ENCODE peak calls at places on chromosomes 11 and 22, in nine cellular contexts. M, B, P, S, W, I, L, Y and G are unnamed samples.

GRCh38 chr22:41969110-41969646 is at the start of gene SEPTIN3:
- DNase-seq in I (no peak), L (no peak), B (no peak), S (no peak), M (no peak), W (no peak), P (no peak), Y (no peak), G (no peak)

GRCh38 chr22:39980635-39981034 is 14.1 kb upstream of the FAM83F start:
- DNase-seq in S (no peak), L (no peak), I (no peak), M (no peak), P (no peak), B (no peak), Y (no peak), W (no peak), G (no peak)

GRCh38 chr11:17750817-17751165 is 16.2 kb downstream of the KCNC1 start:
- DNase-seq in P (no peak), Y (no peak), B (no peak), S (no peak), W (no peak), I (no peak), M (no peak), L (no peak), G (no peak)

GRCh38 chr22:35552186-35552842 is 11.7 kb downstream of the RASD2 start:
- DNase-seq in Y (no peak), W (no peak), S (no peak), I (peak; percentile 30), P (no peak), L (no peak), B (peak; percentile 80), M (no peak), G (peak; percentile 54)

GRCh38 chr11:132463941-132464340 is 1068.4 kb downstream of the OPCML start:
- DNase-seq in L (no peak), Y (no peak), B (no peak), W (no peak), M (no peak), I (no peak), P (no peak), S (no peak), G (peak; percentile 4)

GRCh38 chr11:31936309-31936708 is 125.2 kb upstream of the PAX6 start:
- DNase-seq in M (no peak), B (no peak), Y (no peak), W (no peak), S (no peak), L (no peak), I (no peak), P (no peak), G (no peak)

GRCh38 chr11:64372802-64373597 is 14.0 kb downstream of the RPS6KA4 start:
- DNase-seq in B (no peak), W (no peak), Y (no peak), I (no peak), M (peak; percentile 25), S (no peak), P (no peak), L (no peak), G (peak; percentile 28)

GRCh38 chr11:103395612-103396011 is 286.4 kb downstream of the DYNC2H1 start:
- DNase-seq in B (no peak), P (no peak), W (no peak), L (no peak), S (no peak), Y (no peak), M (no peak), I (no peak), G (no peak)

GRCh38 chr11:78420796-78421209 is 3.2 kb upstream of the GAB2 start:
- DNase-seq in S (peak; percentile 89), W (no peak), P (peak; percentile 80), I (peak; percentile 78), M (no peak), B (peak; percentile 90), Y (peak; percentile 32), L (no peak), G (peak; percentile 46)

GRCh38 chr11:910044-910588 is 494 bp downstream of the CHID1 start:
- DNase-seq in L (no peak), B (no peak), I (no peak), P (no peak), S (no peak), M (no peak), Y (no peak), W (no peak), G (no peak)

GRCh38 chr11:28887681-28888080 is 779.5 kb downstream of the METTL15 start:
- DNase-seq in W (no peak), S (no peak), I (no peak), M (no peak), P (no peak), B (no peak), L (no peak), Y (no peak), G (no peak)

GRCh38 chr11:88535916-88536547 is 198.5 kb upstream of the CTSC start:
- DNase-seq in M (peak; percentile 84), B (no peak), W (no peak), I (no peak), S (no peak), Y (no peak), L (no peak), P (no peak), G (no peak)

GRCh38 chr11:71285111-71285510 is 32.7 kb upstream of the SHANK2 start:
- DNase-seq in P (peak; percentile 40), Y (no peak), L (no peak), M (no peak), I (no peak), W (no peak), B (peak; percentile 47), S (no peak), G (no peak)

GRCh38 chr22:45997077-45997774 is 20.3 kb upstream of the WNT7B start:
- DNase-seq in M (no peak), B (peak; percentile 93), P (peak; percentile 96), Y (peak; percentile 76), L (peak; percentile 87), I (peak; percentile 85), S (peak; percentile 89), W (no peak), G (peak; percentile 89)

GRCh38 chr11:36070215-36070976 is 126.5 kb downstream of the LDLRAD3 start:
- DNase-seq in B (no peak), Y (no peak), W (peak; percentile 17), S (no peak), I (no peak), P (no peak), L (no peak), M (no peak), G (no peak)

GRCh38 chr11:118917488-118918127 is 8.1 kb downstream of the BCL9L start:
- DNase-seq in S (no peak), L (peak; percentile 96), I (peak; percentile 64), Y (peak; percentile 65), M (no peak), B (peak; percentile 85), W (no peak), P (peak; percentile 95), G (peak; percentile 65)

GRCh38 chr11:134278356-134278755 is 2.2 kb downstream of the GLB1L3 start:
- DNase-seq in S (no peak), Y (peak; percentile 6), L (no peak), M (no peak), I (no peak), B (no peak), P (no peak), W (no peak), G (no peak)

GRCh38 chr11:134275188-134275533 is 1.0 kb upstream of the GLB1L3 start:
- DNase-seq in B (no peak), P (no peak), I (no peak), L (no peak), S (no peak), Y (no peak), M (no peak), W (no peak), G (no peak)

GRCh38 chr11:134275534-134276395 is at the start of gene GLB1L3:
- DNase-seq in B (peak; percentile 81), I (no peak), Y (peak; percentile 26), L (no peak), W (no peak), M (no peak), S (peak; percentile 71), P (no peak), G (peak; percentile 46)

GRCh38 chr11:134276396-134277175 is 407 bp downstream of the GLB1L3 start:
- DNase-seq in B (no peak), W (no peak), I (no peak), Y (peak; percentile 6), S (no peak), M (no peak), P (no peak), L (no peak), G (no peak)

GRCh38 chr11:134277176-134278001 is 1.2 kb downstream of the GLB1L3 start:
- DNase-seq in M (no peak), B (no peak), W (no peak), I (no peak), S (no peak), Y (peak; percentile 16), L (no peak), P (no peak), G (no peak)
- H3K4me1 ChIP-seq in M (peaks cover 2% of the 10 kb centered on the region), B (peaks cover 27% of the 10 kb centered on the region), W (peaks cover 9% of the 10 kb centered on the region), I (peaks cover 20% of the 10 kb centered on the region), S (peaks cover 15% of the 10 kb centered on the region), Y (peaks cover 6% of the 10 kb centered on the region), L (no peaks in the 10 kb centered on the region), P (peaks cover 19% of the 10 kb centered on the region), G (peaks cover 16% of the 10 kb centered on the region)

GRCh38 chr11:43574949-43575915 is 105.3 kb upstream of the HSD17B12 start:
- DNase-seq in P (peak; percentile 68), I (no peak), L (no peak), W (no peak), B (no peak), S (no peak), M (no peak), Y (no peak), G (no peak)
- H3K4me3 ChIP-seq in P (peak overlapping the region; percentile 42), I (peak overlapping the region; percentile 17), L (no peak overlapping the region), W (peak overlapping the region; percentile 65), B (no peak overlapping the region), S (peak overlapping the region; percentile 19), M (peak overlapping the region; percentile 26), Y (peak overlapping the region; percentile 11), G (no peak overlapping the region)

DNA sequence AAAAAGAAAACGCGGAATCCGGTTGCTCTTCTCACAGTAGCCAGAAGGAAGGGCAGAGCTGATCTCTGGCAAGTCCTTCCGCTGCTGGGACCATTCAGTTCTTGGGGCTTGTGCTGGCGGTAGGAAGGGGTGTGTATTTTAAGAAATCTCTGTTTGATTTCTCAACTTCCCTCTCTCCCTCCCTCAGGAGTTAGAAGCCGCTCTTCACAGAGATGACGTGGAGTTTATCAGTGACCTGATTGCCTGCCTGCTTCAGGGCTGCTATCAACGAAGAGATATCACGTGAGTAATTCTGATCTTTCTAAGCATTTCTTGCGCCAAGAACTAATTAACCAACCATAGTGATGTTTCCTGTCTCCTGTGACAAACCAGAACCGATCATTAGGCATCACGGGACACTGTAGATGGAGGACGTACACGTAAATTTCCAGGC is 85.9 kb upstream of the SLC25A18 start:
- DNase-seq in Y (no peak), P (peak; percentile 82), M (no peak), W (no peak), B (no peak), S (no peak), I (peak; percentile 77), L (no peak), G (no peak)
- TF ChIP-seq CTCF in Y (no peak), P (no peak), M (no peak), W (no peak), B (no peak), S (no peak), I (no peak), L (no peak), G (no peak)

GRCh38 chr11:116348226-116348625 is 424.6 kb downstream of the BUD13 start:
- DNase-seq in P (no peak), I (no peak), Y (no peak), W (no peak), M (no peak), L (no peak), S (no peak), B (no peak), G (no peak)
- H3K4me1 ChIP-seq in P (peaks cover 6% of the 10 kb centered on the region), I (no peaks in the 10 kb centered on the region), Y (no peaks in the 10 kb centered on the region), W (no peaks in the 10 kb centered on the region), M (no peaks in the 10 kb centered on the region), L (no peaks in the 10 kb centered on the region), S (no peaks in the 10 kb centered on the region), B (no peaks in the 10 kb centered on the region), G (no peaks in the 10 kb centered on the region)